ENCODE peak calls at places on chromosomes 7 and 10, in six cellular contexts. C, T, G, Y, R and B are unnamed samples. For H3K36me3, the result is how much of the 10 kb centered on the place peaks cover.

GRCh38 chr10:112842832-112843360 is 107.2 kb upstream of the TCF7L2 start:
- DNase-seq in T (no peak), R (peak), Y (no peak), G (peak), C (peak), B (no peak)

GRCh38 chr7:85010306-85010705 is 176.6 kb downstream of the SEMA3D start:
- DNase-seq in T (no peak), C (no peak), R (no peak), Y (no peak), G (no peak), B (no peak)

GRCh38 chr7:121960678-121961461 is 87.9 kb downstream of the PTPRZ1 start:
- DNase-seq in C (no peak), R (peak), G (no peak), Y (peak), T (no peak), B (no peak)

GRCh38 chr10:124898493-124898892 is 43.4 kb upstream of the ZRANB1 start:
- DNase-seq in T (no peak), R (no peak), G (no peak), Y (no peak), C (no peak), B (no peak)

GRCh38 chr10:48574322-48574796 is 30.5 kb downstream of the ARHGAP22 start:
- DNase-seq in G (no peak), T (no peak), C (no peak), Y (no peak), R (no peak), B (no peak)

GRCh38 chr10:98357208-98357836 is 57.7 kb downstream of the PYROXD2 start:
- DNase-seq in G (no peak), T (no peak), C (no peak), R (peak), Y (peak), B (no peak)

GRCh38 chr10:62815373-62816111 is 624 bp downstream of the EGR2 start:
- DNase-seq in G (no peak), Y (no peak), C (peak), R (peak), T (peak), B (no peak)

GRCh38 chr7:45709168-45710034 is 135.2 kb downstream of the ADCY1 start:
- DNase-seq in C (no peak), T (no peak), Y (peak), G (peak), R (peak), B (peak)

GRCh38 chr7:18798018-18798906 is 302.7 kb downstream of the HDAC9 start:
- DNase-seq in C (no peak), Y (no peak), T (no peak), G (no peak), R (peak), B (no peak)

GRCh38 chr7:3887071-3887691 is 586.1 kb downstream of the SDK1 start:
- DNase-seq in R (no peak), T (no peak), C (no peak), Y (no peak), G (no peak), B (no peak)

GRCh38 chr7:149670288-149670687 is 103.1 kb downstream of the ZNF467 start:
- DNase-seq in T (no peak), R (peak), C (no peak), Y (no peak), G (peak), B (peak)

GRCh38 chr10:12909836-12910185 is 91.7 kb downstream of the CCDC3 start:
- DNase-seq in T (no peak), R (no peak), G (no peak), C (no peak), Y (no peak), B (no peak)

GRCh38 chr10:11145498-11145855 is 127.8 kb downstream of the CELF2 start:
- DNase-seq in Y (no peak), T (peak), C (no peak), R (peak), G (no peak), B (peak)

GRCh38 chr7:114533151-114533550 is 118.5 kb downstream of the FOXP2 start:
- DNase-seq in Y (no peak), C (no peak), R (no peak), G (no peak), T (no peak), B (no peak)

GRCh38 chr7:91872928-91873327 is 7.6 kb downstream of the MTERF1 start:
- DNase-seq in T (no peak), Y (no peak), R (no peak), C (no peak), G (no peak), B (no peak)

GRCh38 chr10:47374611-47375536 is 9.2 kb downstream of the ZNF488 start:
- DNase-seq in C (no peak), Y (no peak), T (no peak), R (peak), G (peak), B (no peak)

GRCh38 chr7:29839302-29839701 is 33.0 kb downstream of the WIPF3 start:
- DNase-seq in C (no peak), G (peak), R (peak), Y (peak), T (no peak), B (peak)

GRCh38 chr10:132539894-132540293 is 2.3 kb downstream of the INPP5A start:
- DNase-seq in T (no peak), G (no peak), C (no peak), R (peak), Y (no peak), B (no peak)

GRCh38 chr10:108662975-108663374 is 1260.3 kb downstream of the XPNPEP1 start:
- DNase-seq in R (no peak), G (no peak), C (no peak), Y (no peak), T (no peak), B (no peak)

GRCh38 chr10:86188326-86188725 is 178.3 kb downstream of the GRID1 start:
- DNase-seq in C (no peak), G (no peak), Y (no peak), T (no peak), R (no peak), B (no peak)

GRCh38 chr10:35564276-35564982 is 40.7 kb upstream of the GJD4 start:
- DNase-seq in T (no peak), C (peak), Y (no peak), R (peak), G (peak), B (no peak)

GRCh38 chr10:43120948-43121290 is 17.3 kb upstream of the CSGALNACT2 start:
- DNase-seq in G (no peak), C (no peak), Y (no peak), R (peak), T (peak), B (no peak)

GRCh38 chr10:34758447-34758996 is 56.6 kb downstream of the PARD3 start:
- DNase-seq in C (no peak), Y (peak), T (no peak), G (no peak), R (peak), B (no peak)

GRCh38 chr7:127755965-127756364 is 104.0 kb downstream of the SND1 start:
- DNase-seq in R (no peak), C (no peak), T (no peak), Y (no peak), G (no peak), B (no peak)
- TF ChIP-seq CTCF in R (no peak), C (no peak), T (no peak), Y (no peak), G (no peak), B (no peak)

GRCh38 chr10:4663162-4663992 is 162.6 kb upstream of the AKR1E2 start:
- DNase-seq in G (peak), R (peak), T (no peak), C (peak), Y (peak), B (peak)

GRCh38 chr10:4656576-4657194 is 169.3 kb upstream of the AKR1E2 start:
- DNase-seq in T (peak), R (peak), G (peak), Y (no peak), C (peak), B (peak)

GRCh38 chr10:4661572-4662255 is 164.3 kb upstream of the AKR1E2 start:
- DNase-seq in G (no peak), R (no peak), T (peak), C (peak), Y (no peak), B (peak)

GRCh38 chr10:4658777-4659176 is 167.2 kb upstream of the AKR1E2 start:
- DNase-seq in G (no peak), T (no peak), C (no peak), Y (no peak), R (no peak), B (no peak)

GRCh38 chr10:4662576-4663161 is 163.3 kb upstream of the AKR1E2 start:
- DNase-seq in Y (no peak), T (no peak), R (no peak), C (no peak), G (no peak), B (peak)
- H3K4me3 ChIP-seq in Y (no peak), T (no peak), R (no peak), C (no peak), G (no peak), B (peak)

DNA sequence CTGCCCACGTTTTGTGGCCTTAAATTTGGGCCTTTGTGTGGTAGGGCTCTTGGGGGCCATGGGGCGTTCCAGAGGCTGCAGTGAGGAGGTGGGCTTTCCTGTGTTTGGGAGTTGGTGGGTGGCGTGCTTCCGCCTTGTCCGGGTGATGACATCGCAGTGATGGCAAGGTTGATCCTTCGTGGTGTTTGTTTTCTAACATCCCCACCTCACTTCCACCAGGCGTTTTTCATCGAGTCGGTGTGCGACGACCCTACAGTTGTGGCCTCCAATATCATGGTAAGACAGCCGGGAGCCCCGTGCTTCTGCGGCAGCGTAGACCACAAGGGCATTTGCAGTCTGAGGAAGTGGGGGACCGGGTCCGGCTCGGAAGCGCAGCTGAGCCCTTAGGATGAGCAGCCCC is 14.2 kb downstream of the PFKFB3 start:
- DNase-seq in G (no peak), T (no peak), R (no peak), Y (no peak), C (no peak), B (no peak)
- H3K36me3 ChIP-seq in G (half or more), T (half or more), R (half or more), Y (half or more), C (under half), B (under half)

DNA sequence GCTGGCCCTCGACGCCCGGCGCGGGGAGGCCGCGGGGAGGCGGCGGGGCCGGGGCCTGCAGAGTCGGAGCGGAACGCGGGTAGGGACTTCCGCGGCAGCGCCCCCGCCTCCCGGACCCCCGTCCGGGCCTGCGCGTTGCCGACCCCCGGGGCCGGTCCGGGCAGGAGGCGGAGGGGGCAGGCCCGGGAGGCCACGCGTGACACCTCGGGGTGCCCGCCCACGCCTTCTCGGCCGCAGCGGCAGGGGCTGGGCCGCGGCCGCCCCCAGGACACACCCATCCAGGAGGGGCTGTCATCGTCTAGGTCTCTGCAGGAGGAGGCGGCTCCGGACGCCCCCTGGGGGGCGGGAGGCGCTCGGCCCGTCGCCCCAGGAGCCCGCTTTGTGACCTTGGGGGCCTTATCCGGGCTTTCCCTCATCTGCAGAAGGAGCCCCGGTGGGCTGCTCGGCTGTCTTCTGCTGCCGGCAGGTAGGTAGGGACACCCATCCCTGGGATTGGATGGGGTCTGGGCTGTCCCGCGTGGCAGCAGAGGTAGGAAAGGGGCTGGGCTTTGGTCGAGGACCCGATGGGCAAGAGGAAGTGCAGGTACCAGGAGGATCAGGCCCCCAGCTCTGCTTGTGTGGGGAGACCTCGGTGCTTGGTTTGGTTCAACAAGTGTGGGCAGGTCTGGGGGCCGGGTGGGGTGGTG is 569 bp downstream of the ZNF316 start:
- DNase-seq in Y (no peak), C (peak), R (peak), T (peak), G (no peak), B (peak)
- TF ChIP-seq CTCF in Y (peak), C (no peak), R (peak), T (peak), G (no peak), B (peak)

GRCh38 chr7:35252584-35252983 is 1.3 kb downstream of the TBX20 start:
- DNase-seq in C (no peak), R (peak), T (no peak), Y (no peak), G (no peak), B (no peak)
- H3K4me3 ChIP-seq in C (peak), R (peak), T (no peak), Y (no peak), G (no peak), B (peak)

GRCh38 chr10:96259150-96259549 is 12.2 kb downstream of the BLNK start:
- DNase-seq in Y (no peak), R (no peak), C (no peak), T (no peak), G (no peak), B (no peak)

GRCh38 chr10:96259884-96260511 is 11.4 kb downstream of the BLNK start:
- DNase-seq in Y (no peak), C (no peak), T (no peak), R (no peak), G (no peak), B (no peak)

GRCh38 chr10:96261930-96262329 is 9.4 kb downstream of the BLNK start:
- DNase-seq in G (no peak), T (no peak), Y (no peak), R (no peak), C (no peak), B (no peak)

GRCh38 chr10:96263173-96263572 is 8.2 kb downstream of the BLNK start:
- DNase-seq in R (no peak), C (no peak), G (no peak), T (no peak), Y (no peak), B (no peak)

GRCh38 chr10:96261132-96261531 is 10.2 kb downstream of the BLNK start:
- DNase-seq in C (no peak), R (no peak), T (no peak), G (no peak), Y (no peak), B (no peak)
- H3K36me3 ChIP-seq in C (under half), R (under half), T (under half), G (under half), Y (under half), B (under half)